ENCODE peak calls at places on chromosomes 4 and X, in four cellular contexts. C is activated T-cell treated with anti-CD3 and anti-CD28 coated beads for 48 hours; M is stimulated activated CD4-positive, alpha-beta T cell treated with anti-CD3 and anti-CD28 coated beads, Interleukin-2, amount 100 ng/mL, for 48 hours; P is activated CD4-positive, alpha-beta T cell treated with anti-CD3 and anti-CD28 coated beads for 4 hours. Q is an unnamed sample.

GRCh38 chr4:82948647-82949204 is 48.2 kb downstream of the THAP9 start:
- DNase-seq in P (no peak), M (no peak), C (no peak), Q (no peak)

GRCh38 chr4:142396279-142396678 is 449.8 kb downstream of the INPP4B start:
- DNase-seq in P (no peak), M (no peak), C (no peak), Q (no peak)

GRCh38 chrX:15911729-15912550 is 57.3 kb upstream of the AP1S2 start:
- DNase-seq in P (no peak), C (no peak), M (no peak), Q (no peak)

GRCh38 chr4:94457692-94458106 is 6.0 kb downstream of the PDLIM5 start:
- DNase-seq in M (no peak), C (no peak), P (no peak), Q (no peak)

GRCh38 chrX:119222932-119223331 is 13.2 kb upstream of the PGRMC1 start:
- DNase-seq in M (no peak), P (no peak), C (no peak), Q (no peak)

GRCh38 chrX:10089378-10089795 is 67.4 kb upstream of the CLCN4 start:
- DNase-seq in M (no peak), P (no peak), C (no peak), Q (no peak)

GRCh38 chr4:87835732-87836131 is 3.0 kb downstream of the MEPE start:
- DNase-seq in M (no peak), P (no peak), C (no peak), Q (no peak)

GRCh38 chr4:16043820-16044554 is 39.8 kb downstream of the PROM1 start:
- DNase-seq in M (no peak), C (no peak), P (no peak), Q (no peak)

GRCh38 chrX:114363346-114363745 is 220.5 kb upstream of the HTR2C start:
- DNase-seq in M (no peak), P (no peak), C (no peak), Q (no peak)

GRCh38 chr4:80240976-80241375 is 25.5 kb upstream of the FGF5 start:
- DNase-seq in M (no peak), P (no peak), C (no peak), Q (no peak)

GRCh38 chr4:25098964-25099843 is 61.0 kb downstream of the SEPSECS start:
- DNase-seq in P (no peak), C (no peak), M (no peak), Q (no peak)

GRCh38 chrX:47316276-47317025 is 53.9 kb upstream of the ZNF157 start:
- DNase-seq in C (no peak), M (no peak), P (no peak), Q (no peak)

GRCh38 chr4:52091811-52092210 is 40.7 kb downstream of the SPATA18 start:
- DNase-seq in M (no peak), P (no peak), C (no peak), Q (no peak)

GRCh38 chr4:17447675-17448298 is 64.1 kb downstream of the QDPR start:
- DNase-seq in C (peak), P (peak), M (peak), Q (peak)

GRCh38 chr4:4284827-4285618 is 4.9 kb downstream of the LYAR start:
- DNase-seq in M (no peak), C (no peak), P (no peak), Q (no peak)

GRCh38 chr4:23945521-23946017 is 55.7 kb upstream of the PPARGC1A start:
- DNase-seq in M (no peak), C (no peak), P (no peak), Q (no peak)

GRCh38 chr4:113049421-113050355 is at the start of gene ANK2:
- DNase-seq in C (no peak), M (no peak), P (no peak), Q (no peak)

GRCh38 chrX:134646170-134646569 is 12.1 kb downstream of the PLAC1 start:
- DNase-seq in C (no peak), M (no peak), P (no peak), Q (no peak)

GRCh38 chr4:122914292-122914904 is 8.0 kb downstream of the NUDT6 start:
- DNase-seq in P (no peak), C (no peak), M (no peak), Q (no peak)

GRCh38 chr4:22460266-22460665 is 55.6 kb downstream of the ADGRA3 start:
- DNase-seq in P (no peak), M (no peak), C (no peak), Q (no peak)

GRCh38 chr4:1601852-1602525 is 82.1 kb downstream of the FAM53A start:
- DNase-seq in C (no peak), P (no peak), M (no peak), Q (no peak)

GRCh38 chr4:106746451-106746850 is 289.7 kb downstream of the DKK2 start:
- DNase-seq in P (no peak), C (no peak), M (no peak), Q (no peak)

GRCh38 chrX:1629244-1629643 is 14.4 kb downstream of the ASMT start:
- DNase-seq in M (no peak), C (no peak), P (no peak), Q (no peak)

GRCh38 chr4:183722738-183723560 is 63.9 kb downstream of the TRAPPC11 start:
- DNase-seq in M (peak), P (peak), C (peak), Q (peak)

GRCh38 chr4:60744767-60745166 is 455.4 kb upstream of the ADGRL3 start:
- DNase-seq in P (no peak), C (no peak), M (no peak), Q (no peak)

GRCh38 chrX:124257924-124258706 is 74.3 kb upstream of the TEX13D start:
- DNase-seq in C (no peak), M (no peak), P (no peak), Q (no peak)

GRCh38 chr4:150192986-150193385 is 114.7 kb downstream of the DCLK2 start:
- DNase-seq in C (no peak), P (no peak), M (no peak), Q (no peak)

GRCh38 chr4:149708513-149709175 is 107.0 kb downstream of the IQCM start:
- DNase-seq in M (no peak), P (no peak), C (no peak), Q (no peak)

GRCh38 chr4:8540072-8540471 is 40.1 kb upstream of the GPR78 start:
- DNase-seq in C (peak), P (peak), M (peak), Q (no peak)

GRCh38 chrX:82092307-82092706 is 890.4 kb downstream of the SH3BGRL start:
- DNase-seq in C (no peak), M (no peak), P (no peak), Q (no peak)